ENCODE peak calls at places on chromosomes 12 and 14, in five cellular contexts. One of them, this sample, is unnamed.
A peak's percentile ranks its signal among the peaks of the same experiment; 100 is the strongest.

GRCh38 chr12:78568326-78569020 is 296.1 kb upstream of the SYT1 start:
- DNase-seq in GM12878: no peak
- DNase-seq in GM12891: no peak
- DNase-seq in K562: no peak
- DNase-seq in H1: no peak
- DNase-seq in this sample: no peak

GRCh38 chr14:97306785-97307246 is 509.6 kb downstream of the VRK1 start:
- DNase-seq in K562: no peak
- DNase-seq in H1: no peak
- DNase-seq in GM12891: no peak
- DNase-seq in GM12878: peak; percentile 67
- DNase-seq in this sample: no peak

GRCh38 chr12:111664961-111665865 is 20.5 kb downstream of the BRAP start:
- DNase-seq in GM12878: no peak
- DNase-seq in K562: no peak
- DNase-seq in H1: no peak
- DNase-seq in GM12891: no peak
- DNase-seq in this sample: no peak

GRCh38 chr12:39892146-39892545 is 213.7 kb downstream of the SLC2A13 start:
- DNase-seq in K562: no peak
- DNase-seq in GM12878: no peak
- DNase-seq in GM12891: no peak
- DNase-seq in H1: no peak
- DNase-seq in this sample: no peak

GRCh38 chr14:68935761-68936209 is 43.3 kb downstream of the ACTN1 start:
- DNase-seq in H1: no peak
- DNase-seq in GM12891: no peak
- DNase-seq in GM12878: no peak
- DNase-seq in K562: peak; percentile 43
- DNase-seq in this sample: no peak

GRCh38 chr14:72680853-72681640 is 212.9 kb downstream of the DPF3 start:
- DNase-seq in GM12891: no peak
- DNase-seq in H1: no peak
- DNase-seq in GM12878: no peak
- DNase-seq in K562: no peak
- DNase-seq in this sample: no peak

GRCh38 chr14:34368115-34368970 is 93.7 kb downstream of the SPTSSA start:
- DNase-seq in H1: no peak
- DNase-seq in GM12891: no peak
- DNase-seq in K562: no peak
- DNase-seq in GM12878: no peak
- DNase-seq in this sample: no peak

GRCh38 chr14:70789361-70789760 is 20.0 kb downstream of the MAP3K9 start:
- DNase-seq in GM12878: no peak
- DNase-seq in GM12891: no peak
- DNase-seq in H1: no peak
- DNase-seq in K562: no peak
- DNase-seq in this sample: no peak

GRCh38 chr14:93329965-93330608 is 2.7 kb downstream of the BTBD7 start:
- DNase-seq in K562: peak; percentile 15
- DNase-seq in GM12891: no peak
- DNase-seq in H1: no peak
- DNase-seq in GM12878: no peak
- DNase-seq in this sample: no peak

GRCh38 chr12:4441355-4442330 is 4.0 kb downstream of the FGF6 start:
- DNase-seq in GM12891: no peak
- DNase-seq in H1: peak; percentile 55
- DNase-seq in K562: no peak
- DNase-seq in GM12878: no peak
- DNase-seq in this sample: no peak

GRCh38 chr14:32230695-32231280 is 27.7 kb upstream of the RNU6-8 start:
- DNase-seq in GM12891: no peak
- DNase-seq in K562: no peak
- DNase-seq in H1: no peak
- DNase-seq in GM12878: no peak
- DNase-seq in this sample: no peak

GRCh38 chr12:32595251-32595650 is 83.8 kb upstream of the DNM1L start:
- DNase-seq in K562: no peak
- DNase-seq in GM12891: no peak
- DNase-seq in H1: no peak
- DNase-seq in GM12878: no peak
- DNase-seq in this sample: no peak

GRCh38 chr12:48004941-48005749 is 869 bp upstream of the COL2A1 start:
- DNase-seq in GM12878: no peak
- DNase-seq in H1: no peak
- DNase-seq in K562: no peak
- DNase-seq in GM12891: no peak
- DNase-seq in this sample: no peak

GRCh38 chr12:43370299-43370698 is 181.7 kb downstream of the ADAMTS20 start:
- DNase-seq in GM12878: no peak
- DNase-seq in H1: no peak
- DNase-seq in K562: no peak
- DNase-seq in GM12891: no peak
- DNase-seq in this sample: no peak

DNA sequence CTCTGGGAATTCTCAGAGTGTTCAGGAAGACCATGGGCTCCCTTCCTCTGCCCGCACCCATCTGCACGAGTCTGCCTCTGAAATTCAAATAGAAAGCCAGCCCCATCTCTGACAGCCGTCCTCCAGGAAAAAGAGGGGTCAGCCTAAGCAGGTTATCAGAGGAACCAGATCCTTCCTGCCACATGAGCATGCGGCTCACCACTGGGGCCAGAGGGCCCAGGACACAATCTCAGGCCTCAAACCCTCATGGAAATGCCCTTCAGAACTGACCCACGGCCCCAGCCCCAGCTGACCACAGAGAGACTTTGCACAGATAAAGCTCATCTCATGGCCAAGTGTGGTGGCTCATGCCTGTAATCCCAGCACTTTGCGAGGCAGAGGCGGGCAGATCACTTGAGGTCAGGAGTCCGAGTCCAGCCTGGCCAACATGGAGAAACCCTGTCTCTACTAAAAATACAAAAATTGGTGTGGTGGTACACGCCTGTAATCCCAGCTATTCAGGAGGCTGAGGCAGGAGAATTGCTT is 23.2 kb downstream of the PXN start:
- DNase-seq in GM12878: no peak
- DNase-seq in H1: no peak
- DNase-seq in GM12891: no peak
- DNase-seq in K562: peak; percentile 95
- DNase-seq in this sample: no peak
- TF ChIP-seq POLR2AphosphoS5 in GM12878: no peak
- TF ChIP-seq POLR2AphosphoS5 in H1: no peak
- TF ChIP-seq POLR2AphosphoS5 in GM12891: no peak
- TF ChIP-seq POLR2AphosphoS5 in K562: peak; percentile 86
- TF ChIP-seq POLR2AphosphoS5 in this sample: no peak

GRCh38 chr14:63604626-63605025 is 37.0 kb downstream of the WDR89 start:
- DNase-seq in K562: no peak
- DNase-seq in GM12891: no peak
- DNase-seq in GM12878: no peak
- DNase-seq in H1: no peak
- DNase-seq in this sample: no peak
- TF ChIP-seq TAF1 in K562: no peak
- TF ChIP-seq TAF1 in GM12891: no peak
- TF ChIP-seq TAF1 in GM12878: no peak
- TF ChIP-seq TAF1 in H1: no peak
- TF ChIP-seq TAF1 in this sample: no peak

DNA sequence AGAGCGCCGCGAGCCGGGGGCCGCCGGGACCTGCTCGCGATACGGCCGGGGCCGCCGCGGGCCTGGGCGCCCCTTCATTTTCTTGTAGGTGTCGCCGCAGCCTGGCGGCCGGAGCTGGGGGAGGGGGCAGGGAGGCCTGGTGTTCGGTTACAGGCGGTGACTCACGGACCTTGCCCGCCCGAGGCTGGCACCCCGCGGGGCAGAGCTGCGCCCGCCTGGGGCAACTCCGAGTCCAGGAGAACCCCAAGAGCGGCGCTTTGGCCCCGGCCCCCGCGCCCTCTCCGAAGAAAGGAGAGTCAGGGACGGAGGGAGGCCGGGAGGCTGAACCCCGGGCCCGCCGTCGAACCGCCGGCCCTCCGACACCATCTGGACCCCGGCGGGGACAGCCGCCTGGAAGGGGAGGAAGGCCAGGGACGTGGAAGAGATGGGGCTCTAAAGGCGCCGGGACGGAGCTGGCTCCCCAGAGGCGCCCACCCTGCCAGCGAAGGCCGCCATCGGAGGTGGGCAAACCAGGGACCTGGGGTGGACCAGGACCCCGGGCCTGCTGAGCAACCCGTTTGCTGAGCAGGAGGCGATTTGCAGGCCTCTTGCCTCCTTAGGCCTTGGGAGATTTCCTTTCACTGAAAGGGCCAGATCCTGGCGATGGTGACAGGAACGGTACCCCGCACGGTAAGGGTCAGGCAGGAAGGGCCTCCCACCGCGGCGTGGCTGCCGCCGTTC is 828 bp upstream of the NUAK1 start:
- DNase-seq in GM12891: peak; percentile 28
- DNase-seq in H1: peak; percentile 89
- DNase-seq in GM12878: no peak
- DNase-seq in K562: no peak
- DNase-seq in this sample: no peak
- TF ChIP-seq POLR2A in GM12891: no peak
- TF ChIP-seq POLR2A in H1: peak; percentile 82
- TF ChIP-seq POLR2A in GM12878: no peak
- TF ChIP-seq POLR2A in K562: no peak
- TF ChIP-seq POLR2A in this sample: no peak

GRCh38 chr12:123049398-123050250 is 69.1 kb downstream of the ARL6IP4 start:
- DNase-seq in GM12878: no peak
- DNase-seq in H1: no peak
- DNase-seq in K562: no peak
- DNase-seq in GM12891: no peak
- DNase-seq in this sample: no peak

GRCh38 chr12:123050913-123051312 is 70.4 kb downstream of the ARL6IP4 start:
- DNase-seq in K562: peak; percentile 25
- DNase-seq in H1: no peak
- DNase-seq in GM12878: no peak
- DNase-seq in GM12891: no peak
- DNase-seq in this sample: no peak

GRCh38 chr12:123046431-123046830 is 66.0 kb downstream of the ARL6IP4 start:
- DNase-seq in GM12878: no peak
- DNase-seq in GM12891: no peak
- DNase-seq in H1: no peak
- DNase-seq in K562: no peak
- DNase-seq in this sample: no peak

GRCh38 chr12:123047289-123047688 is 66.8 kb downstream of the ARL6IP4 start:
- DNase-seq in GM12878: no peak
- DNase-seq in K562: no peak
- DNase-seq in GM12891: no peak
- DNase-seq in H1: no peak
- DNase-seq in this sample: no peak

DNA sequence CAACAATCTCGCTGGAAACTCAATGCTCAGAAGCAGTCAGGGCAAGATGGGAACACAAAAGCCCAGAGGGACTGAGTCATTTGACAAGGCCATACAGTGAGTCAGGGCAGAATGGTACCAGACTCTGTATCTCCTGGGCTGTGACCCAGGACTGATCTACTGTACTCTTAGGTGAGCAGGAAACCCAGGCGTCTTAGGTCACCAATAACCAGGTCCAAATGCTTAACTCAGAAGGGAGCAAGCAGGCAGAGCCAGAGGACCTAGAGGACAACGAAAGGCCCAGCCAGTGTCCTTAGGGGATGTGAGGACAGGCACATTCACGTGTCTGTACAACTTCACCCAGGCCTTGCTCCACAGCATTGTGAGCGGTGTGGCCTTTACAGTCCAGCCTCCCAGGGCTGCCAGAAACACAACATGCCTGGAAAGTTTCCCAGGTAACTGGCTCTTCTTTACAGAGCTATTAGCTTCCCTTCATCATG is 69.9 kb downstream of the ARL6IP4 start:
- DNase-seq in GM12878: no peak
- DNase-seq in H1: no peak
- DNase-seq in K562: no peak
- DNase-seq in GM12891: no peak
- DNase-seq in this sample: no peak
- TF ChIP-seq POLR2AphosphoS5 in GM12878: no peak
- TF ChIP-seq POLR2AphosphoS5 in H1: no peak
- TF ChIP-seq POLR2AphosphoS5 in K562: no peak
- TF ChIP-seq POLR2AphosphoS5 in GM12891: no peak
- TF ChIP-seq POLR2AphosphoS5 in this sample: no peak

DNA sequence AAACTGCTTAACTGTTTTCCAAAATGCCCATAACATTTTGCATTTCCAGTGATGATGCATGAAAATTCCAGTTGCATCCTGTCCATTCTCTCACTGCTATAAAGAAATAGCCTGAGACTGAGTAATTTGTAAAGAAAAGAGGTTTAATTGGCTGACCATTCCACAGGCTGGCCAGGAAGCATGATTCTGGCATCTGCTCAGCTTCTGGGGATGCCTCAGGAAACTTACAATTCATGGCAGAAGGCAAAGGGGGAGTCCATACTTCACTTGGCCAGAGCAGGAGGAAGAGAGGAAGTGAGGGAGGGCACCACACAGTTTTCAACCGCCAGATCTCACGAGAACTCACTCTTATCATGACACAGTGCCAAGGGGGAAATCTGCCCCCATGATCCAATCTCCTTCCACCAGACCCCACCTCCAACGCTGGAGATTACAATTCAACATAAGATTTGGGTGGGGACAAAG is 18.2 kb upstream of the CLEC2D start:
- DNase-seq in H1: no peak
- DNase-seq in GM12878: no peak
- DNase-seq in GM12891: no peak
- DNase-seq in K562: peak; percentile 60
- DNase-seq in this sample: no peak
- TF ChIP-seq TAF1 in H1: no peak
- TF ChIP-seq TAF1 in GM12878: peak; percentile 47
- TF ChIP-seq TAF1 in GM12891: no peak
- TF ChIP-seq TAF1 in K562: no peak
- TF ChIP-seq TAF1 in this sample: no peak

DNA sequence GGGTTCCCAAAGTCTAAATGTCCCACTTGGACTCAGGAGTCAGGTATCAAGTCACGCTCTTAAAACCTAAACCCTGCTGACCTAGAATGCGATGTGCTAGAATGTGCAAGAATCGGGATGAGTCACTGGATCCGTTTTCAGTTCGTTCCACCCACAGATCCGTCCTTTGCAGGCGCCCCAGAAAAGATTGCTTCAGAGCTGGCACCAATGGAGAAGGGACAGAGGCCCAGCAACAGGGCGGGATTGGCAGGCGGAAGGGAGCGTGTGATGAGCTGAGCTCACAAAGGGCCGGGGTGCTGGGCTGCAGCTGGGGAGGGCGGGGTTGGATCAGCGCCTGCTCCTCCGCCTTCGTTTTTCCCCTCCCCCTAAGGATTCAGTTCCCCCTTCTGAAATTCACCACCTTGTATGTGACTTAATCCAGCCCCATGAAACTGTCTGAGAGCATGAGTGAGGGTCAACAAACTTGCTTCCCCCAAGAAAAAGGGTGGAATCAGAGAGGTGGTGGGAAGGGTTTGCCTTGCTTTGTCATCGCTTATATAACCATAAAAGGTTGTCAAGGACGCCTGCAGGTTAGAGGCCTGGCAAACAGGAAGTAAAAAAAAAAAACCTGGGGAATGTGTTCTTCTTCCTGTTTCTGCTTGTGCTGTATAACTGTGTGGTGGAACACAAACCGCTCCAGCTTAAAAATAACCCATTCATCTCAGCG is 2.8 kb upstream of the UBC start:
- DNase-seq in GM12878: peak; percentile 98
- DNase-seq in K562: peak; percentile 98
- DNase-seq in GM12891: no peak
- DNase-seq in H1: peak; percentile 86
- DNase-seq in this sample: peak; percentile 50
- TF ChIP-seq POLR2A in GM12878: peak; percentile 76
- TF ChIP-seq POLR2A in K562: peak; percentile 80
- TF ChIP-seq POLR2A in GM12891: peak; percentile 80
- TF ChIP-seq POLR2A in H1: no peak
- TF ChIP-seq POLR2A in this sample: peak; percentile 73